ENCODE peak calls at places on chromosomes 1 and 21, in nine cellular contexts. U is BJ, X is colonic mucosa, P is ecto neural progenitor cell, S is memory B cell, L is GM13976, H is heart left ventricle, N is AG04450, O is GM23338. Z is an unnamed sample.

GRCh38 chr1:170927955-170928850 is 7.1 kb upstream of the MROH9 start:
- DNase-seq in N (no peak), H (no peak), O (peak), U (no peak), L (no peak), X (no peak), S (no peak), P (no peak), Z (peak)

GRCh38 chr1:93670141-93670540 is 11.5 kb downstream of the BCAR3 start:
- DNase-seq in H (peak), U (no peak), O (no peak), S (no peak), X (no peak), N (no peak), L (no peak), P (no peak), Z (peak)

GRCh38 chr1:14413809-14414208 is 184.7 kb upstream of the KAZN start:
- DNase-seq in L (no peak), O (no peak), H (no peak), P (no peak), S (no peak), X (no peak), U (no peak), N (peak), Z (peak)

GRCh38 chr21:39149008-39149407 is 34.2 kb downstream of the PSMG1 start:
- DNase-seq in N (no peak), S (no peak), H (no peak), X (no peak), L (no peak), P (no peak), U (no peak), O (no peak), Z (no peak)

GRCh38 chr21:29295066-29295650 is 3.6 kb upstream of the BACH1 start:
- DNase-seq in S (no peak), U (no peak), X (no peak), N (no peak), H (no peak), L (no peak), O (no peak), P (no peak), Z (no peak)

GRCh38 chr1:236623371-236624166 is 19.3 kb upstream of the HEATR1 start:
- DNase-seq in X (no peak), L (no peak), O (no peak), U (no peak), H (no peak), P (no peak), N (no peak), S (no peak), Z (peak)

GRCh38 chr1:92365378-92366044 is 66.7 kb downstream of the RPAP2 start:
- DNase-seq in L (no peak), H (no peak), X (no peak), O (no peak), P (no peak), U (no peak), S (no peak), N (no peak), Z (no peak)

GRCh38 chr1:151458936-151459330 is 361 bp downstream of the POGZ start:
- DNase-seq in P (peak), X (peak), S (no peak), U (no peak), N (peak), O (peak), H (peak), L (peak), Z (peak)

GRCh38 chr1:157152510-157152909 is 14.3 kb upstream of the ETV3 start:
- DNase-seq in U (no peak), X (no peak), H (no peak), S (no peak), O (no peak), L (no peak), N (no peak), P (peak), Z (no peak)

GRCh38 chr1:226355679-226356583 is 47.0 kb upstream of the LIN9 start:
- DNase-seq in L (no peak), U (no peak), H (peak), X (no peak), P (no peak), N (no peak), S (no peak), O (no peak), Z (no peak)

GRCh38 chr1:6724517-6725141 is 23.0 kb upstream of the DNAJC11 start:
- DNase-seq in H (no peak), O (no peak), L (no peak), U (peak), X (no peak), P (no peak), S (no peak), N (peak), Z (peak)

GRCh38 chr1:222634180-222635013 is 16.5 kb downstream of the MIA3 start:
- DNase-seq in P (peak), O (peak), H (no peak), N (peak), U (peak), S (peak), L (peak), X (peak), Z (peak)

GRCh38 chr1:154326546-154327465 is 1.5 kb downstream of the ATP8B2 start:
- DNase-seq in N (no peak), H (peak), P (no peak), S (no peak), X (peak), L (no peak), O (no peak), U (peak), Z (peak)

GRCh38 chr1:45545019-45545493 is 5.6 kb upstream of the AKR1A1 start:
- DNase-seq in H (no peak), O (no peak), L (no peak), N (no peak), S (no peak), U (no peak), X (no peak), P (no peak), Z (no peak)

GRCh38 chr1:93079685-93080141 is 630 bp downstream of the MTF2 start:
- DNase-seq in S (no peak), P (peak), X (peak), H (peak), N (no peak), U (no peak), O (peak), L (peak), Z (no peak)

GRCh38 chr1:113451710-113452109 is 61.4 kb downstream of the MAGI3 start:
- DNase-seq in U (no peak), H (no peak), X (no peak), O (no peak), P (no peak), S (no peak), N (no peak), L (no peak), Z (no peak)

GRCh38 chr1:221525749-221526148 is 216.1 kb downstream of the DUSP10 start:
- DNase-seq in H (no peak), O (no peak), L (no peak), X (no peak), N (no peak), U (no peak), S (no peak), P (no peak), Z (no peak)

GRCh38 chr1:203744008-203744972 is 20.7 kb upstream of the LAX1 start:
- DNase-seq in P (no peak), O (peak), U (peak), X (peak), L (peak), S (no peak), N (no peak), H (peak), Z (peak)

GRCh38 chr1:6880951-6881690 is 95.9 kb downstream of the CAMTA1 start:
- DNase-seq in X (no peak), S (no peak), O (no peak), N (no peak), H (no peak), U (no peak), L (no peak), P (no peak), Z (no peak)

GRCh38 chr1:92482665-92483441 is 3.9 kb downstream of the GFI1 start:
- DNase-seq in H (no peak), L (peak), S (peak), N (no peak), X (peak), O (peak), P (peak), U (no peak), Z (no peak)

GRCh38 chr1:178560871-178561376 is 48.0 kb downstream of the TEX35 start:
- DNase-seq in H (no peak), L (no peak), U (no peak), P (no peak), X (no peak), O (no peak), N (no peak), S (no peak), Z (no peak)

GRCh38 chr1:90198616-90199015 is 203.7 kb downstream of the ZNF326 start:
- DNase-seq in S (no peak), N (no peak), U (no peak), L (no peak), O (no peak), H (no peak), X (no peak), P (no peak), Z (no peak)

GRCh38 chr1:177796561-177796960 is 173.3 kb downstream of the SEC16B start:
- DNase-seq in O (no peak), X (no peak), N (no peak), L (no peak), P (no peak), S (no peak), H (no peak), U (no peak), Z (no peak)

GRCh38 chr1:28860332-28861073 is 48.5 kb downstream of the OPRD1 start:
- DNase-seq in N (no peak), L (no peak), S (no peak), P (no peak), O (no peak), U (no peak), H (no peak), X (peak), Z (peak)

GRCh38 chr1:35707253-35708178 is 11.2 kb downstream of the C1orf216 start:
- DNase-seq in N (no peak), O (peak), P (peak), H (no peak), L (peak), X (peak), U (no peak), S (peak), Z (no peak)

GRCh38 chr21:41604583-41605041 is 96.7 kb upstream of the TMPRSS2 start:
- DNase-seq in H (no peak), O (peak), S (no peak), L (no peak), N (no peak), P (no peak), X (no peak), U (no peak), Z (no peak)

GRCh38 chr21:31410763-31411278 is 66.8 kb upstream of the TIAM1 start:
- DNase-seq in O (no peak), S (no peak), X (no peak), U (no peak), H (no peak), P (no peak), L (no peak), N (no peak), Z (no peak)

GRCh38 chr1:181396171-181396670 is 87.1 kb upstream of the CACNA1E start:
- DNase-seq in U (no peak), O (no peak), P (no peak), H (no peak), L (no peak), N (no peak), X (no peak), S (no peak), Z (no peak)

GRCh38 chr1:113756461-113756860 is 2.8 kb downstream of the PHTF1 start:
- DNase-seq in P (no peak), X (no peak), L (no peak), N (no peak), S (no peak), O (no peak), H (no peak), U (no peak), Z (no peak)

GRCh38 chr1:7847599-7847998 is 5.3 kb downstream of the UTS2 start:
- DNase-seq in O (no peak), N (peak), S (no peak), U (peak), L (no peak), H (no peak), X (no peak), P (no peak), Z (peak)

GRCh38 chr21:46622226-46622625 is 13.2 kb upstream of the PRMT2 start:
- DNase-seq in N (no peak), H (peak), L (no peak), O (peak), X (no peak), S (no peak), U (no peak), P (peak), Z (no peak)

GRCh38 chr1:8723010-8723409 is 94.4 kb downstream of the RERE start:
- DNase-seq in L (no peak), N (no peak), S (no peak), P (no peak), O (no peak), X (no peak), U (no peak), H (no peak), Z (no peak)

GRCh38 chr21:25639167-25639921 is at the start of gene JAM2:
- DNase-seq in O (peak), N (no peak), S (peak), L (peak), H (peak), U (no peak), X (peak), P (peak), Z (peak)